ENCODE peak calls at places on chromosomes 1 and 21, in seven cellular contexts. F, E, Q, K, I, D and X are unnamed samples.
A peak's percentile ranks its signal among the peaks of the same experiment; 100 is the strongest.

GRCh38 chr1:32695098-32695904 is 7.3 kb downstream of the SYNC start:
- DNase-seq in K (no peak), F (no peak), Q (peak; percentile 67), I (no peak), E (peak; percentile 66), D (peak; percentile 50), X (no peak)

GRCh38 chr1:156815307-156815826 is 1.3 kb downstream of the SH2D2A start:
- DNase-seq in D (peak; percentile 67), K (no peak), E (peak; percentile 45), I (no peak), F (no peak), Q (peak; percentile 93), X (no peak)

GRCh38 chr21:46372014-46372485 is 48.1 kb downstream of the PCNT start:
- DNase-seq in D (no peak), I (no peak), F (no peak), E (no peak), Q (no peak), K (no peak), X (no peak)

GRCh38 chr1:20429296-20429695 is 56.7 kb downstream of the CAMK2N1 start:
- DNase-seq in F (no peak), E (no peak), I (no peak), D (no peak), K (no peak), Q (peak; percentile 7), X (no peak)

GRCh38 chr1:11617314-11617713 is 36.9 kb downstream of the FBXO2 start:
- DNase-seq in F (no peak), Q (no peak), K (no peak), E (no peak), D (no peak), I (no peak), X (no peak)

GRCh38 chr21:45011911-45012660 is 62.3 kb upstream of the ADARB1 start:
- DNase-seq in F (peak; percentile 73), K (no peak), I (peak; percentile 51), E (peak; percentile 49), Q (peak; percentile 88), D (peak; percentile 14), X (no peak)

GRCh38 chr1:167227934-167228378 is 7.3 kb downstream of the POU2F1 start:
- DNase-seq in E (no peak), I (no peak), Q (no peak), D (no peak), F (no peak), K (no peak), X (no peak)

GRCh38 chr1:196229546-196229945 is 378.7 kb downstream of the KCNT2 start:
- DNase-seq in I (no peak), E (no peak), D (no peak), K (no peak), F (no peak), Q (no peak), X (no peak)

GRCh38 chr1:171032822-171033702 is 57.6 kb upstream of the FMO3 start:
- DNase-seq in E (no peak), I (no peak), K (no peak), D (no peak), Q (no peak), F (no peak), X (no peak)

GRCh38 chr1:23568608-23569383 is 9.5 kb upstream of the ID3 start:
- DNase-seq in I (no peak), Q (no peak), F (no peak), D (no peak), E (no peak), K (no peak), X (no peak)

GRCh38 chr1:240149488-240150094 is 57.9 kb downstream of the FMN2 start:
- DNase-seq in K (no peak), Q (peak; percentile 47), I (peak; percentile 36), E (no peak), F (no peak), D (no peak), X (peak; percentile 11)

GRCh38 chr1:107523061-107523460 is 382.2 kb downstream of the NTNG1 start:
- DNase-seq in K (no peak), I (no peak), D (no peak), F (no peak), E (no peak), Q (no peak), X (no peak)

GRCh38 chr1:27508139-27508665 is 18.2 kb upstream of the WASF2 start:
- DNase-seq in E (no peak), Q (no peak), D (no peak), K (peak; percentile 4), I (no peak), F (no peak), X (no peak)
- TF ChIP-seq CTCF in E (no peak), Q (peak; percentile 9), D (no peak), K (no peak), I (no peak), F (no peak), X (no peak)

GRCh38 chr1:215076312-215076711 is 6.2 kb upstream of the KCNK2 start:
- DNase-seq in I (peak; percentile 49), Q (peak; percentile 53), K (no peak), F (no peak), E (no peak), D (no peak), X (peak; percentile 34)
- TF ChIP-seq CTCF in I (no peak), Q (peak; percentile 60), K (no peak), F (no peak), E (peak; percentile 30), D (no peak), X (peak; percentile 30)

GRCh38 chr1:7538033-7538432 is 233.1 kb upstream of the VAMP3 start:
- DNase-seq in E (no peak), Q (no peak), D (no peak), I (no peak), K (no peak), F (no peak), X (no peak)

GRCh38 chr1:7536891-7537591 is 234.1 kb upstream of the VAMP3 start:
- DNase-seq in I (no peak), Q (no peak), E (no peak), D (no peak), F (no peak), K (no peak), X (no peak)

GRCh38 chr1:7539772-7540175 is 231.3 kb upstream of the VAMP3 start:
- DNase-seq in D (no peak), Q (no peak), I (peak; percentile 66), F (no peak), K (no peak), E (no peak), X (no peak)

GRCh38 chr1:7540816-7541215 is 230.3 kb upstream of the VAMP3 start:
- DNase-seq in I (no peak), F (no peak), E (no peak), D (no peak), K (no peak), Q (no peak), X (no peak)

DNA sequence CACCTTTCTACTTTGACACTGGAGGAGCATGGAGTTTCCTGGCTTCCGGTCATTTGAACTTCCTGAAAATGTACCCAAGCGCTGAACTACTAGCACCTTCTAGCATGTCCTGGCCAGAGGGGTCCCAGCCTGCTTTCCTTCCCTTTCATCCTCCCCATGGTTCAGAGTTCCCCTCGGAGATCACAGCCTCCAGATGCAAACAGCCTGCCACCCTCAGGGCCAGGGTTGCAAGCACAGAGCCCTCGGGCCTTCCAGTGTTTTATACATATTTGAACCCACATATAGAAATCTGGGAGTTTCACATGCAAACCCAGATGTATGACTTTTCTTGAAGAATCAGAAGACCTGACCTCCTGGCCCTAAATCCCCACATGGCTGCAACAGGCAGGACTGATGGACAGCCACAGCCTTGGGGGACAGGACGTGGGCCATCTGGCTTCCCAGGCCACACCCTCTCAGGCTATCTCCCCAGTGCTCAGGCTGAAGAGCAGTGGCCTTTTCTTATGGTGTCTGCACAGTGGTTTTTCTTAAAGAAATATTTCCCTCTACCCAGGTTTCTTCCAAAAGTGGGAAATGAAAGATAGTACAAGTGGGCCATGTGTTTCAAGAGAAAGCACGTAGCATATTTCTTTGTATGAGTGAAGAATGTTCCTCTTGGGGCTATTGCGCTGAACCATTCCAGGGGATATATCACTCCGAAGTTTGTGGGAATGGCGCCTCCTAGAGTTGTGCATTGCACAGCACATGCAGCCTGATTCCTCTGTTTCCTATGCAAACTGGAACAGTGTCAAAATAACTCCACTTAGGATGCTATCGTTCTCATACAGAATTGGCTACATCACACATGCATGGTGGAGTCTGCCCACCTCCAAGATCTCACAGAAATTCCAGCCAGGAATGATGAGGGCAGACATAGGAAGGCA is 232.0 kb upstream of the VAMP3 start:
- DNase-seq in K (no peak), I (no peak), F (no peak), Q (no peak), E (no peak), D (no peak), X (no peak)
- TF ChIP-seq CTCF in K (no peak), I (no peak), F (no peak), Q (no peak), E (no peak), D (no peak), X (no peak)

DNA sequence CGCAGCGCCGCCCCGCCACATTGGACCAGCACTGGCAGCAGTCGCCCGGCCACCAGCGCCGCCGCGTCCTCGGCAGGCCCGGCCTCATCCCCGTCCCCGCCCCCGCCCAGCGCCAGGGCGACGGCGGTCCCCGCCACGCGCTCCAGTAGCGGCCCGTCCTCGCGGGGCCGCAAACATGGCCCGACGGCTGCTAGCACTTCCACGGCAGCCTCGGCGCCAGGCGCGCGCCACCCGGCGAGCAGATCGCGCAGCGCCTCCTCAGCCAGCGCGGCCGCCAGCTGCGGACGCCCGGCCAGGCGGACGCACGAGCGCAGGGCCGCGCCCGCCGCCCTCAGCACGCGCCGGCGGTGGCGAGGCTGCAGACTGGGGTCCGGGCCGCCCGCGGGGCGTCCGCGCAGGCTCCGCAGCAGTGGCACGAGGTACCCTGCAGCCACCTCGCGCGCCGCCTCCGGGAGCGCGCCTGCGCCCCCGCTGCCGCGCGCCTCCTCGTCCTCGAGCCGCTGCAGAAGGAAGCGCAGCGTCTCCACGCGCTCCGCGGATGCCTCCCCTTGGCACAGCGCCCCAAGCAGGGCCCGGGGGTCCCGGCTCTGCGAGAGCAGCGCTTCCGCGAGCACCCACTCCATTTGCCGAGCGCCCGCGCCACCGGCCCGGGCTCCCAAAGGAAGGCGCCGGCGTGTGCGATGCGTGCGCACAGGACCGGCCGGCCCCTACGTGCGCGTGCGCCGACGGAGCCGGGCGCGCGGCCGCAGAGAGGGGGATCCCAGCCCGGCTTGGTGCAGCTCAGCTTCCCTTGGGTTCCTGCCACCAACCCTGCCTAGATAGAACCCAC is at the start of gene TARBP1:
- DNase-seq in E (peak; percentile 35), D (peak; percentile 33), K (peak; percentile 91), F (peak; percentile 60), Q (peak; percentile 77), I (peak; percentile 77), X (peak; percentile 90)
- TF ChIP-seq CTCF in E (peak; percentile 11), D (no peak), K (no peak), F (no peak), Q (no peak), I (no peak), X (peak; percentile 45)